ENCODE peak calls at places on chromosome 1, in ten cellular contexts. One of them, this sample, is unnamed.

GRCh38 chr1:47181095-47181954 is 8.5 kb downstream of the PDZK1IP1 start:
- DNase-seq in GM06990: no peak
- DNase-seq in cardiac muscle cell: no peak
- DNase-seq in MM.1S: no peak
- DNase-seq in Peyer's patch: no peak
- DNase-seq in epithelial cell of esophagus: no peak
- DNase-seq in foreskin keratinocyte: no peak
- DNase-seq in GM10248: no peak
- DNase-seq in HFF-Myc: no peak
- DNase-seq in brain microvascular endothelial cell: no peak
- DNase-seq in this sample: no peak

GRCh38 chr1:171788696-171789095 is 7.2 kb downstream of the METTL13 start:
- DNase-seq in GM06990: no peak
- DNase-seq in cardiac muscle cell: peak; percentile 75
- DNase-seq in MM.1S: no peak
- DNase-seq in Peyer's patch: no peak
- DNase-seq in epithelial cell of esophagus: peak; percentile 81
- DNase-seq in foreskin keratinocyte: peak; percentile 53
- DNase-seq in GM10248: no peak
- DNase-seq in HFF-Myc: peak; percentile 44
- DNase-seq in brain microvascular endothelial cell: peak; percentile 59
- DNase-seq in this sample: no peak

GRCh38 chr1:178485467-178486098 is 11.2 kb downstream of the CLEC20A start:
- DNase-seq in GM06990: no peak
- DNase-seq in cardiac muscle cell: peak; percentile 15
- DNase-seq in MM.1S: no peak
- DNase-seq in Peyer's patch: no peak
- DNase-seq in epithelial cell of esophagus: no peak
- DNase-seq in foreskin keratinocyte: no peak
- DNase-seq in GM10248: peak; percentile 4
- DNase-seq in HFF-Myc: no peak
- DNase-seq in brain microvascular endothelial cell: no peak
- DNase-seq in this sample: peak; percentile 19

GRCh38 chr1:31101147-31101502 is 35.6 kb upstream of the PUM1 start:
- DNase-seq in GM06990: no peak
- DNase-seq in cardiac muscle cell: peak; percentile 81
- DNase-seq in MM.1S: no peak
- DNase-seq in Peyer's patch: no peak
- DNase-seq in epithelial cell of esophagus: peak; percentile 52
- DNase-seq in foreskin keratinocyte: no peak
- DNase-seq in GM10248: no peak
- DNase-seq in HFF-Myc: peak; percentile 55
- DNase-seq in brain microvascular endothelial cell: peak; percentile 60
- DNase-seq in this sample: no peak

GRCh38 chr1:23169727-23170335 is 1.2 kb upstream of the LUZP1 start:
- DNase-seq in GM06990: peak; percentile 31
- DNase-seq in cardiac muscle cell: peak; percentile 95
- DNase-seq in MM.1S: no peak
- DNase-seq in Peyer's patch: peak; percentile 75
- DNase-seq in epithelial cell of esophagus: peak; percentile 94
- DNase-seq in foreskin keratinocyte: peak; percentile 71
- DNase-seq in GM10248: no peak
- DNase-seq in HFF-Myc: peak; percentile 40
- DNase-seq in brain microvascular endothelial cell: peak; percentile 63
- DNase-seq in this sample: peak; percentile 87

GRCh38 chr1:19676438-19676922 is 11.8 kb downstream of the HTR6 start:
- DNase-seq in GM06990: no peak
- DNase-seq in cardiac muscle cell: peak; percentile 88
- DNase-seq in MM.1S: peak; percentile 23
- DNase-seq in Peyer's patch: peak; percentile 61
- DNase-seq in epithelial cell of esophagus: peak; percentile 73
- DNase-seq in foreskin keratinocyte: no peak
- DNase-seq in GM10248: peak; percentile 44
- DNase-seq in HFF-Myc: no peak
- DNase-seq in brain microvascular endothelial cell: peak; percentile 48
- DNase-seq in this sample: peak; percentile 79

GRCh38 chr1:213936571-213936970 is 51.2 kb upstream of the PROX1 start:
- DNase-seq in GM06990: no peak
- DNase-seq in cardiac muscle cell: no peak
- DNase-seq in MM.1S: no peak
- DNase-seq in Peyer's patch: no peak
- DNase-seq in epithelial cell of esophagus: no peak
- DNase-seq in foreskin keratinocyte: no peak
- DNase-seq in GM10248: no peak
- DNase-seq in HFF-Myc: no peak
- DNase-seq in brain microvascular endothelial cell: no peak
- DNase-seq in this sample: no peak

GRCh38 chr1:49448200-49448599 is 575.6 kb downstream of the AGBL4 start:
- DNase-seq in GM06990: no peak
- DNase-seq in cardiac muscle cell: no peak
- DNase-seq in MM.1S: peak; percentile 65
- DNase-seq in Peyer's patch: no peak
- DNase-seq in epithelial cell of esophagus: no peak
- DNase-seq in foreskin keratinocyte: no peak
- DNase-seq in GM10248: no peak
- DNase-seq in HFF-Myc: no peak
- DNase-seq in brain microvascular endothelial cell: no peak
- DNase-seq in this sample: no peak

GRCh38 chr1:54312874-54313316 is 93.3 kb downstream of the SSBP3 start:
- DNase-seq in GM06990: no peak
- DNase-seq in cardiac muscle cell: peak; percentile 88
- DNase-seq in MM.1S: no peak
- DNase-seq in Peyer's patch: peak; percentile 65
- DNase-seq in epithelial cell of esophagus: peak; percentile 34
- DNase-seq in foreskin keratinocyte: no peak
- DNase-seq in GM10248: no peak
- DNase-seq in HFF-Myc: peak; percentile 77
- DNase-seq in brain microvascular endothelial cell: peak; percentile 59
- DNase-seq in this sample: no peak

GRCh38 chr1:6801998-6802397 is 16.7 kb downstream of the CAMTA1 start:
- DNase-seq in GM06990: no peak
- DNase-seq in cardiac muscle cell: peak; percentile 32
- DNase-seq in MM.1S: no peak
- DNase-seq in Peyer's patch: no peak
- DNase-seq in epithelial cell of esophagus: peak; percentile 89
- DNase-seq in foreskin keratinocyte: peak; percentile 56
- DNase-seq in GM10248: no peak
- DNase-seq in HFF-Myc: no peak
- DNase-seq in brain microvascular endothelial cell: peak; percentile 34
- DNase-seq in this sample: no peak

GRCh38 chr1:202240956-202241355 is 47.4 kb downstream of the LGR6 start:
- DNase-seq in GM06990: no peak
- DNase-seq in cardiac muscle cell: no peak
- DNase-seq in MM.1S: no peak
- DNase-seq in Peyer's patch: peak; percentile 8
- DNase-seq in epithelial cell of esophagus: no peak
- DNase-seq in foreskin keratinocyte: no peak
- DNase-seq in GM10248: no peak
- DNase-seq in HFF-Myc: no peak
- DNase-seq in brain microvascular endothelial cell: no peak
- DNase-seq in this sample: no peak

GRCh38 chr1:32220746-32221580 is 1.2 kb downstream of the TMEM234 start:
- DNase-seq in GM06990: no peak
- DNase-seq in cardiac muscle cell: no peak
- DNase-seq in MM.1S: peak; percentile 1
- DNase-seq in Peyer's patch: no peak
- DNase-seq in epithelial cell of esophagus: no peak
- DNase-seq in foreskin keratinocyte: no peak
- DNase-seq in GM10248: no peak
- DNase-seq in HFF-Myc: no peak
- DNase-seq in brain microvascular endothelial cell: no peak
- DNase-seq in this sample: no peak

GRCh38 chr1:245797592-245798366 is 643.0 kb downstream of the KIF26B start:
- DNase-seq in GM06990: no peak
- DNase-seq in cardiac muscle cell: peak; percentile 22
- DNase-seq in MM.1S: no peak
- DNase-seq in Peyer's patch: no peak
- DNase-seq in epithelial cell of esophagus: no peak
- DNase-seq in foreskin keratinocyte: no peak
- DNase-seq in GM10248: no peak
- DNase-seq in HFF-Myc: no peak
- DNase-seq in brain microvascular endothelial cell: peak; percentile 15
- DNase-seq in this sample: peak; percentile 52
- TF ChIP-seq CTCF in GM06990: peak; percentile 56
- TF ChIP-seq CTCF in cardiac muscle cell: peak; percentile 36
- TF ChIP-seq CTCF in MM.1S: peak; percentile 22
- TF ChIP-seq CTCF in Peyer's patch: no peak
- TF ChIP-seq CTCF in epithelial cell of esophagus: peak; percentile 13
- TF ChIP-seq CTCF in foreskin keratinocyte: peak; percentile 42
- TF ChIP-seq CTCF in GM10248: no peak
- TF ChIP-seq CTCF in HFF-Myc: peak; percentile 42
- TF ChIP-seq CTCF in brain microvascular endothelial cell: peak; percentile 69
- TF ChIP-seq CTCF in this sample: peak; percentile 72

GRCh38 chr1:223156343-223156742 is 13.3 kb upstream of the TLR5 start:
- DNase-seq in GM06990: no peak
- DNase-seq in cardiac muscle cell: no peak
- DNase-seq in MM.1S: no peak
- DNase-seq in Peyer's patch: no peak
- DNase-seq in epithelial cell of esophagus: no peak
- DNase-seq in foreskin keratinocyte: no peak
- DNase-seq in GM10248: no peak
- DNase-seq in HFF-Myc: no peak
- DNase-seq in brain microvascular endothelial cell: no peak
- DNase-seq in this sample: no peak

DNA sequence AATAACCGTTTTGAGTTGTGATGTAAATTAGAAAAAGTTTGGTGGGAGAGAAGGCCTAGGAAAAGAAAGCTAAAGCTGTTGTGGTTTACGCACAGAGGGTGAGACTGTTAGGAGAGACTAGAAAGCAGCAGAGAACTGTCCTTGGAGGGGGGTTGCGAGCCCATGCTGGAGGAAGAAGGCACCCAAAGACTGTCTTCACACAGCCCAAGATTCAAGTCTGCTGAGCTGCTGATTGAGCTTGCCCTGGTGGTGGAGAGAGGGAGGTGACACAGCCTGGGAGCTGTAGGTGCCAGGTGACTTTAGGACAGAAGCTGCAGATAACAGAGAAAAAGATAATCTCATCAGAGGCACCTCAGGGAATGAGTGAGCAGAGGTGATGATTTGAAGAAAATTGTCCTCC is 18.3 kb upstream of the TLR5 start:
- DNase-seq in GM06990: no peak
- DNase-seq in cardiac muscle cell: no peak
- DNase-seq in MM.1S: no peak
- DNase-seq in Peyer's patch: no peak
- DNase-seq in epithelial cell of esophagus: no peak
- DNase-seq in foreskin keratinocyte: no peak
- DNase-seq in GM10248: no peak
- DNase-seq in HFF-Myc: no peak
- DNase-seq in brain microvascular endothelial cell: no peak
- DNase-seq in this sample: no peak
- TF ChIP-seq CTCF in GM06990: no peak
- TF ChIP-seq CTCF in cardiac muscle cell: no peak
- TF ChIP-seq CTCF in MM.1S: no peak
- TF ChIP-seq CTCF in Peyer's patch: no peak
- TF ChIP-seq CTCF in epithelial cell of esophagus: peak; percentile 29
- TF ChIP-seq CTCF in foreskin keratinocyte: no peak
- TF ChIP-seq CTCF in GM10248: no peak
- TF ChIP-seq CTCF in HFF-Myc: no peak
- TF ChIP-seq CTCF in brain microvascular endothelial cell: no peak
- TF ChIP-seq CTCF in this sample: no peak

DNA sequence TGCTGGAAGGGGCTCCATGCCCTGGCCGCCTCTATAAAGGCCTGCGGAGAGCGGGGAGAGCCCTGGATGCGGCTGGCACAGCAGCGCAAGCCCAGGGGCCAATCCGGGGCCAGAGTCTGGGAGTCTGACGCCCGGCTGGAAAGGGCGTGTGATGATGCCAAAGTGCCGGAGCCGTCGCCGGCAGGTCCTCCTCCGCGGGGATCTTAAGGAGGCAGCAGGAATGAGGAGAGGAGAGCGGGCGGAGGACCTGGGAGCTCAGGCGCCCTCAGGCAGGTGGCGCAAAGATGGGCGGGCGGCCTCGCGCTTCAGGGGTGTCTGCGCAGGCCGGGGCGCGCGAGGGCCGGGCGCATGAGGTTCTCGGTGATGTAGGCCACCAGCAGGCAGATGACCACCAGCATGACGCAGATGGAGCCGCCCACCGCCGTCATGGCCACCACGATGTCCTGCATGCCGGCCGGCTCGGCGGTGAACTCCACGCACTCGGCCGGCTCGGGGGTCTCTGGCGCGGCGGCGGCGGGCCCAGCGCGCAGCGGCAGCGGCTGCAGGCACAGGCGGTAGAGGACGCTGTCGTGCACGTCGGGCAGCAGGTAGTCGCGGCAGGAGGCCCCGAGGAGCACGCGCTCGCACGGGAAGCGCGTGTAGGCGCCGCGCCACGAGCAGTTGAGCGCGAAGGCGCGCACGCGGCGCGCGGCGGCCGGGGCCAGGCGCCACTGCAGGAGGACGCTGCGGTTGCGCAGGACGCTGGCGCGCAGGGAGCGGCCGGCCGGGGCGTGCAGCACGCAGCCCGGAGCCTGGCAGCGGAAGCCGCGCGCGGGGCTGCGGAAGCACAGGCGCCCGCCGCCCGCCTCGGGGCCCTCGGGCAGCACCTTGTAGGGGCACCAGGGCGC is 662 bp downstream of the FNDC10 start:
- DNase-seq in GM06990: no peak
- DNase-seq in cardiac muscle cell: peak; percentile 46
- DNase-seq in MM.1S: no peak
- DNase-seq in Peyer's patch: peak; percentile 45
- DNase-seq in epithelial cell of esophagus: peak; percentile 58
- DNase-seq in foreskin keratinocyte: no peak
- DNase-seq in GM10248: no peak
- DNase-seq in HFF-Myc: no peak
- DNase-seq in brain microvascular endothelial cell: no peak
- DNase-seq in this sample: peak; percentile 63
- TF ChIP-seq CTCF in GM06990: no peak
- TF ChIP-seq CTCF in cardiac muscle cell: no peak
- TF ChIP-seq CTCF in MM.1S: no peak
- TF ChIP-seq CTCF in Peyer's patch: peak; percentile 14
- TF ChIP-seq CTCF in epithelial cell of esophagus: no peak
- TF ChIP-seq CTCF in foreskin keratinocyte: peak; percentile 37
- TF ChIP-seq CTCF in GM10248: peak; percentile 31
- TF ChIP-seq CTCF in HFF-Myc: no peak
- TF ChIP-seq CTCF in brain microvascular endothelial cell: no peak
- TF ChIP-seq CTCF in this sample: no peak

DNA sequence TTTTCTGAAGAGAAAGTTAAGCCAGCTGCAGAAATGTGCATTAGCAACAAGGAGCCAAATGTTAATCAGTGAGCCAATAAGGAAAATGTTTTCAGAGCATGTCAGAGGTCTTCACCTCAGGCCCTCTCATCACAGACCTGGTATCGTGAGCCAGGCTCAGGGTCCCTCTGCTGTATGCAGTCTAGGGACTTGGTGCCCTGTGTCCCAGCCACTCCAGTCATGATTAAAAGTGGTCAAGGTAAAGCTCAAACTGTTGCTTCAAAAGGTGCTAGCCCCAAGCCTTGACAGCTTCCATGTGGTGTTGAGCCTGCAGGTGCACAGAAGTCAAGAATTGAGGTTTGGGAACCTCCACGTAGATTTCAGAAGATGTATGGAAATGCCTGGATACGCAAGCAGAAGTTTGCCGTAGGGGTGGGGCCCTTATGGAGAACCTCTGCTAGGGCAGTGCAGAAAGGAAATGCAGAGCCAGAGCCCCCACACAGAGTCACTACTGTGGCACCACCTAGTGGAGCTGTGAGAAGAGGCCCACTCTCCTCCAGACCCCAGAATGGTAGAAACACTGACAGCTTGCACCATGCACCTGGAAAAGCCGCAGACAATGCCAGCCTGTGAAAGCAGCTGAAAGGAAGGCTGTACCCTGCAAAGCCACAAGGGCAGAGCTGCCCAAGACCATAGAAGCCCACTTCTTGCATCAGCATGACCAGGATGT is 1128.7 kb downstream of the AMY1C start:
- DNase-seq in GM06990: no peak
- DNase-seq in cardiac muscle cell: no peak
- DNase-seq in MM.1S: no peak
- DNase-seq in Peyer's patch: no peak
- DNase-seq in epithelial cell of esophagus: no peak
- DNase-seq in foreskin keratinocyte: no peak
- DNase-seq in GM10248: no peak
- DNase-seq in HFF-Myc: no peak
- DNase-seq in brain microvascular endothelial cell: no peak
- DNase-seq in this sample: peak; percentile 22
- TF ChIP-seq CTCF in GM06990: peak; percentile 32
- TF ChIP-seq CTCF in cardiac muscle cell: no peak
- TF ChIP-seq CTCF in MM.1S: no peak
- TF ChIP-seq CTCF in Peyer's patch: peak; percentile 4
- TF ChIP-seq CTCF in epithelial cell of esophagus: no peak
- TF ChIP-seq CTCF in foreskin keratinocyte: no peak
- TF ChIP-seq CTCF in GM10248: peak; percentile 22
- TF ChIP-seq CTCF in HFF-Myc: no peak
- TF ChIP-seq CTCF in brain microvascular endothelial cell: peak; percentile 53
- TF ChIP-seq CTCF in this sample: peak; percentile 47

This sample was measured in A673.